ENCODE peak calls at places on chromosomes 4 and X, in seven cellular contexts. B is HCT116, P is astrocyte, R is glutamatergic neuron, W is foreskin fibroblast, N is pancreas, U is astrocyte of the spinal cord. J is an unnamed sample.

GRCh38 chr4:2991243-2991642 is 27.9 kb downstream of the GRK4 start:
- DNase-seq in R (no peak), W (no peak), U (no peak), P (no peak), N (no peak), B (no peak), J (no peak)

GRCh38 chr4:1608821-1609500 is 75.2 kb downstream of the FAM53A start:
- DNase-seq in W (no peak), R (peak), B (no peak), N (no peak), U (no peak), P (no peak), J (no peak)

GRCh38 chr4:114015444-114015899 is 36.0 kb upstream of the ARSJ start:
- DNase-seq in B (peak), N (no peak), U (peak), W (peak), R (no peak), P (peak), J (no peak)

GRCh38 chr4:178427663-178428062 is 985.4 kb upstream of the AGA start:
- DNase-seq in N (no peak), R (no peak), P (no peak), B (no peak), W (no peak), U (no peak), J (no peak)

GRCh38 chrX:134933248-134933647 is 57.5 kb upstream of the SMIM10 start:
- DNase-seq in N (no peak), P (no peak), U (no peak), R (no peak), W (no peak), B (no peak), J (no peak)

GRCh38 chr4:141246243-141246642 is 25.5 kb downstream of the ZNF330 start:
- DNase-seq in B (no peak), P (peak), U (peak), W (peak), N (no peak), R (no peak), J (no peak)

GRCh38 chr4:11773798-11774197 is 345.1 kb upstream of the HS3ST1 start:
- DNase-seq in N (no peak), R (no peak), W (no peak), U (no peak), B (no peak), P (no peak), J (no peak)

GRCh38 chrX:154529206-154529612 is 13.2 kb upstream of the FAM3A start:
- DNase-seq in W (peak), R (no peak), U (no peak), P (no peak), N (no peak), B (no peak), J (no peak)

GRCh38 chrX:25534096-25534495 is 518.3 kb upstream of the ARX start:
- DNase-seq in W (peak), R (no peak), B (no peak), P (peak), N (no peak), U (no peak), J (no peak)

GRCh38 chr4:174467107-174467506 is 55.2 kb downstream of the HPGD start:
- DNase-seq in W (peak), N (no peak), R (no peak), U (peak), P (peak), B (no peak), J (no peak)

GRCh38 chrX:140664939-140665338 is 44.6 kb upstream of the LINC00632 start:
- DNase-seq in N (no peak), P (peak), R (no peak), W (no peak), B (no peak), U (peak), J (no peak)

GRCh38 chr4:52833941-52834525 is 28.1 kb upstream of the RASL11B start:
- DNase-seq in N (no peak), B (no peak), R (no peak), W (peak), P (peak), U (no peak), J (no peak)

GRCh38 chr4:110527156-110527555 is 51.2 kb downstream of the ENPEP start:
- DNase-seq in P (no peak), U (no peak), N (no peak), B (no peak), R (no peak), W (no peak), J (no peak)

GRCh38 chr4:17702666-17703065 is 78.8 kb downstream of the FAM184B start:
- DNase-seq in P (no peak), W (no peak), N (no peak), R (no peak), U (no peak), B (no peak), J (no peak)

GRCh38 chrX:155880586-155881157 is 473 bp upstream of the VAMP7 start:
- DNase-seq in P (no peak), R (no peak), U (no peak), B (no peak), N (no peak), W (peak), J (no peak)

GRCh38 chrX:139831017-139831416 is 101.8 kb downstream of the ATP11C start:
- DNase-seq in W (no peak), U (no peak), N (no peak), B (no peak), P (no peak), R (no peak), J (no peak)

DNA sequence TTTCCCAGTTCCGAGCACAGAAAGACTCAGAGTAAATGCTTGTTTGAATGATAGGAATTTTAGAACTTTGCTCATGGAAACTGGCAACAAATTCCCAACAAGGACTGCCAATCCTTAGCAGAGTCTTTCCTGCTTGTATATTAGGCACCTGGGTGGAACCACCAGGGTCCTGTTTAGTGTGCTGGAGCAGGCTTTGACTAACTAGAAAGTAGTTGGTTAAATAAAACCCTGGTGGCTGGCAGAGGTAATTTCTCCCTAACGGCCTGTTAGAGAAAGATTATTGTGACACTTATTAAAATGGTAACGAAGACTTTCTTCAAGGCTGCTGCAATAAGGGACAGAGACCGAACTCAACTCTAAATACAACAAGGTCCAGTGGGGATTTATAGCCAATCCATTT is 103.6 kb upstream of the TEX13D start:
- DNase-seq in U (no peak), R (no peak), P (no peak), N (no peak), B (no peak), W (no peak), J (no peak)
- TF ChIP-seq CTCF in U (no peak), R (peak), P (no peak), N (no peak), B (peak), W (no peak), J (no peak)

GRCh38 chr4:124203613-124204284 is 508.8 kb downstream of the ANKRD50 start:
- DNase-seq in N (no peak), U (peak), P (peak), W (peak), B (no peak), R (no peak), J (no peak)

GRCh38 chr4:124206779-124207605 is 505.5 kb downstream of the ANKRD50 start:
- DNase-seq in R (no peak), W (peak), P (peak), N (peak), U (peak), B (no peak), J (no peak)

GRCh38 chr4:124199755-124200154 is 512.8 kb downstream of the ANKRD50 start:
- DNase-seq in U (peak), R (no peak), B (no peak), W (peak), P (peak), N (no peak), J (no peak)

GRCh38 chr4:124199185-124199584 is 513.3 kb downstream of the ANKRD50 start:
- DNase-seq in U (no peak), R (no peak), W (no peak), B (no peak), P (no peak), N (no peak), J (no peak)

GRCh38 chr4:124202106-124202505 is 510.4 kb downstream of the ANKRD50 start:
- DNase-seq in P (no peak), R (no peak), U (peak), B (no peak), W (peak), N (no peak), J (no peak)
- TF ChIP-seq CTCF in P (no peak), R (no peak), U (peak), B (no peak), W (peak), N (no peak), J (no peak)

GRCh38 chr4:182877326-182877883 is 39.8 kb downstream of the DCTD start:
- DNase-seq in B (no peak), N (no peak), W (no peak), P (no peak), U (no peak), R (no peak), J (no peak)
- TF ChIP-seq CTCF in B (no peak), N (no peak), W (no peak), P (peak), U (no peak), R (no peak), J (no peak)

GRCh38 chrX:143663755-143664154 is 27.9 kb upstream of the SLITRK4 start:
- DNase-seq in B (no peak), R (no peak), N (no peak), W (no peak), U (no peak), P (no peak), J (no peak)

GRCh38 chrX:143664302-143664701 is 28.4 kb upstream of the SLITRK4 start:
- DNase-seq in N (no peak), B (no peak), P (no peak), R (no peak), W (peak), U (peak), J (peak)

DNA sequence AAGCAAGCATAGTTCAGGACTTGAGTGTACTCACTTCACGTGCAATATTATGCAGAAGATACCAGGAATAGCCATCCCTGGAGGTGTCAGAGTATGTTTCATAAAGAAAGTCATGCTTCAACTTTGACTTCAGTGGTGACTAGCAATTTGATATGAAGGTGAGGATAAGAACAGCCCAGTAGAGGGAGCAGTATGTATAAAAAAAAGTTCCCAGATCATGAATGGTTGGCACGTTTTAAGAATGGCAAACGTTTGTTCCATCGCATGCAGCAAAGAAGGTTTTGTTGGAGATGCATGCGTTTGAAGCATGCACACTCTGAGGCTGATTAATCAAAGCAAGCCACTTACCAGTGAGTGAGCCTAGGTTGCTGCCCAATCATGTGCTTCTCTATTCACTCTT is 33.5 kb upstream of the SLITRK4 start:
- DNase-seq in W (no peak), U (peak), B (no peak), P (no peak), R (no peak), N (no peak), J (no peak)
- TF ChIP-seq CTCF in W (no peak), U (no peak), B (no peak), P (no peak), R (no peak), N (no peak), J (peak)

DNA sequence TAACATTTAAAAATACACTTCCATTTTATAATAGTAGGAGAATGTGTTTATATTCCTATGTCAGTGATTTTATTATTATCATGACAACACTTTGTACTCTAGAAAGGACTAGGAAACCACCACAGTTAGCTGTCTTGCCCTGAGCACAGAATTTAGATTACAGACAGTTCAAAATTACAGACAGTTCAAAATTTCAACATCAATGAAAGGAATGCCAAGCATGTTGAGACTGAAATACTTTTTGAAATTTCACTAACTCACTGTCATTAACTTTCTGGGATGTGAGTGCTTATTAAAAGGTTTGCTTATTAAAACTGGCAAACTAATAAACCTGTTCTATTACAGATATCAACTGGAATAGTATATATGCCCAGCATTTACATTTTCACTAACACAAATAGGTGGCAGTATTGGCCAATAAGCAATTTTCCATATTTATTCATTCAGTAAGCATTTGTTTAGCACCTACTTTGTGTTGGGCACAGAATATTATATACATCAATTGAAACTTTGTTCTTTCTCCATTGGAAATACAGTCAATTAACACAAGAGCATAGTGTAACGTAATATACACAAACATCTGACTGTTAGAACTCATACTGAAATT is 179.4 kb downstream of the FBXW7 start:
- DNase-seq in B (no peak), N (no peak), W (peak), U (no peak), R (no peak), P (peak), J (no peak)
- TF ChIP-seq CTCF in B (peak), N (no peak), W (no peak), U (no peak), R (no peak), P (no peak), J (no peak)

GRCh38 chrX:34300871-34301270 is 168.8 kb upstream of the FAM47A start:
- DNase-seq in U (peak), R (no peak), P (peak), N (peak), W (peak), B (peak), J (peak)
- TF ChIP-seq CTCF in U (peak), R (peak), P (peak), N (peak), W (peak), B (peak), J (peak)

GRCh38 chr4:15414601-15415091 is 13.2 kb upstream of the C1QTNF7 start:
- DNase-seq in B (no peak), R (no peak), P (peak), U (peak), W (peak), N (no peak), J (no peak)

GRCh38 chr4:15416357-15417327 is 11.2 kb upstream of the C1QTNF7 start:
- DNase-seq in R (no peak), N (no peak), P (no peak), W (no peak), U (no peak), B (no peak), J (no peak)

GRCh38 chr4:15423285-15423711 is 4.5 kb upstream of the C1QTNF7 start:
- DNase-seq in W (no peak), N (no peak), U (no peak), B (no peak), R (no peak), P (no peak), J (no peak)

GRCh38 chr4:15425520-15425919 is 2.3 kb upstream of the C1QTNF7 start:
- DNase-seq in R (no peak), P (no peak), W (no peak), U (no peak), N (no peak), B (no peak), J (no peak)

GRCh38 chr4:15420642-15421041 is 7.2 kb upstream of the C1QTNF7 start:
- DNase-seq in U (peak), N (no peak), B (no peak), W (peak), R (no peak), P (peak), J (peak)
- TF ChIP-seq CTCF in U (peak), N (no peak), B (no peak), W (no peak), R (no peak), P (no peak), J (no peak)

J was measured in neural crest cell.